ENCODE peak calls at places on chromosomes 7 and 10, in nine cellular contexts. B, N, K, R, G, T, P, M and I are unnamed samples.

GRCh38 chr10:65570143-65571010 is 1355.5 kb upstream of the LRRTM3 start:
- DNase-seq in B (peak; percentile 44), N (peak; percentile 47), K (peak; percentile 7), R (peak; percentile 36), G (peak; percentile 89), T (peak; percentile 35), P (peak; percentile 31), M (peak; percentile 70), I (peak; percentile 10)

GRCh38 chr7:127755529-127755928 is 103.5 kb downstream of the SND1 start:
- DNase-seq in B (no peak), N (no peak), K (no peak), R (no peak), G (no peak), T (no peak), P (no peak), M (no peak), I (no peak)

GRCh38 chr10:122850705-122851640 is 5.3 kb upstream of the CUZD1 start:
- DNase-seq in B (no peak), N (no peak), K (peak; percentile 72), R (no peak), G (no peak), T (no peak), P (no peak), M (peak; percentile 85), I (no peak)

GRCh38 chr7:141221007-141221612 is 147.2 kb downstream of the TMEM178B start:
- DNase-seq in B (no peak), N (peak; percentile 2), K (no peak), R (no peak), G (no peak), T (no peak), P (no peak), M (no peak), I (no peak)

GRCh38 chr10:613217-613616 is 76.3 kb downstream of the DIP2C start:
- DNase-seq in B (no peak), N (peak; percentile 68), K (no peak), R (peak; percentile 57), G (no peak), T (peak; percentile 72), P (peak; percentile 47), M (peak; percentile 93), I (no peak)

GRCh38 chr7:24477807-24478655 is 95.2 kb upstream of the PALS2 start:
- DNase-seq in B (peak; percentile 31), N (peak; percentile 43), K (peak; percentile 90), R (peak; percentile 3), G (no peak), T (no peak), P (no peak), M (peak; percentile 39), I (peak; percentile 85)

GRCh38 chr7:104943502-104944343 is 70.3 kb upstream of the KMT2E start:
- DNase-seq in B (no peak), N (peak; percentile 28), K (peak; percentile 95), R (peak; percentile 68), G (no peak), T (peak; percentile 92), P (peak; percentile 40), M (peak; percentile 91), I (peak; percentile 60)

GRCh38 chr7:23341846-23342598 is 42.9 kb downstream of the MALSU1 start:
- DNase-seq in B (no peak), N (no peak), K (no peak), R (no peak), G (no peak), T (no peak), P (no peak), M (no peak), I (no peak)

GRCh38 chr10:11285171-11285570 is 267.5 kb downstream of the CELF2 start:
- DNase-seq in B (no peak), N (no peak), K (no peak), R (no peak), G (no peak), T (no peak), P (no peak), M (no peak), I (no peak)

DNA sequence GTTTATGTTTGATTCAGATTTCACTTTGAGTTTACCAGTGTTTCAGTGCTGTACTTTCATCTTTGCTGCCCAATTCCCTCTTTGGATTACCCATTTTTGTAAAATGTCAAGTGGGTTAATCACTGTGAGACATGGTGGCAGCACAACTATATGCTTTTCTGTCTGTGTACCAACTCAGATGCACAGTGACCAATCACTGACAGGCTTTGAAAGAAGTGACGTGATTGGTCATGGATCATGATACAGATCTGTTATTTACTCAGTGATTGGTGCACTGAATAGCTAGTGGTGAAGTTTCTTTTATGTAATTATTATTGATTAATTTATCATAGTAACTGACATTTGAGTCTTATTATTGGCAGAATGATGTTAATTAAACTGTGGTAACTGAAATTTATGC is 126.9 kb downstream of the SDK1 start:
- DNase-seq in B (no peak), N (no peak), K (no peak), R (no peak), G (no peak), T (no peak), P (no peak), M (no peak), I (no peak)
- H3K4me3 ChIP-seq in B (no peak overlapping the region), N (no peak overlapping the region), K (no peak overlapping the region), R (no peak overlapping the region), G (no peak overlapping the region), T (no peak overlapping the region), P (no peak overlapping the region), M (no peak overlapping the region), I (no peak overlapping the region)

GRCh38 chr10:103612462-103613365 is 119.2 kb downstream of the NEURL1 start:
- DNase-seq in B (no peak), N (peak; percentile 24), K (peak; percentile 58), R (no peak), G (no peak), T (no peak), P (no peak), M (no peak), I (peak; percentile 18)

GRCh38 chr10:103613616-103614015 is 120.1 kb downstream of the NEURL1 start:
- DNase-seq in B (no peak), N (no peak), K (no peak), R (no peak), G (no peak), T (no peak), P (no peak), M (no peak), I (no peak)

GRCh38 chr10:103609231-103610082 is 116.0 kb downstream of the NEURL1 start:
- DNase-seq in B (no peak), N (no peak), K (no peak), R (no peak), G (no peak), T (no peak), P (no peak), M (no peak), I (no peak)

GRCh38 chr10:103610083-103610472 is 116.6 kb downstream of the NEURL1 start:
- DNase-seq in B (no peak), N (no peak), K (no peak), R (no peak), G (no peak), T (no peak), P (no peak), M (no peak), I (no peak)

GRCh38 chr10:103610921-103611511 is 117.5 kb downstream of the NEURL1 start:
- DNase-seq in B (no peak), N (no peak), K (no peak), R (no peak), G (no peak), T (no peak), P (no peak), M (no peak), I (no peak)
- TF ChIP-seq CTCF in B (no peak), N (no peak), K (no peak), R (no peak), G (no peak), T (no peak), P (no peak), M (no peak), I (no peak)

GRCh38 chr10:14954001-14954770 is at the start of gene DCLRE1C:
- DNase-seq in B (peak; percentile 83), N (peak; percentile 94), K (peak; percentile 84), R (peak; percentile 96), G (peak; percentile 83), T (peak; percentile 96), P (peak; percentile 89), M (peak; percentile 93), I (peak; percentile 65)

GRCh38 chr10:14958872-14959220 is 342 bp upstream of the MEIG1 start:
- DNase-seq in B (no peak), N (no peak), K (no peak), R (no peak), G (no peak), T (no peak), P (no peak), M (no peak), I (no peak)

GRCh38 chr10:14953452-14954000 is 370 bp downstream of the DCLRE1C start:
- DNase-seq in B (peak; percentile 16), N (peak; percentile 51), K (peak; percentile 68), R (peak; percentile 60), G (no peak), T (peak; percentile 61), P (peak; percentile 50), M (peak; percentile 55), I (no peak)

GRCh38 chr10:14952851-14953451 is 945 bp downstream of the DCLRE1C start:
- DNase-seq in B (no peak), N (peak; percentile 21), K (no peak), R (no peak), G (no peak), T (no peak), P (no peak), M (no peak), I (no peak)

DNA sequence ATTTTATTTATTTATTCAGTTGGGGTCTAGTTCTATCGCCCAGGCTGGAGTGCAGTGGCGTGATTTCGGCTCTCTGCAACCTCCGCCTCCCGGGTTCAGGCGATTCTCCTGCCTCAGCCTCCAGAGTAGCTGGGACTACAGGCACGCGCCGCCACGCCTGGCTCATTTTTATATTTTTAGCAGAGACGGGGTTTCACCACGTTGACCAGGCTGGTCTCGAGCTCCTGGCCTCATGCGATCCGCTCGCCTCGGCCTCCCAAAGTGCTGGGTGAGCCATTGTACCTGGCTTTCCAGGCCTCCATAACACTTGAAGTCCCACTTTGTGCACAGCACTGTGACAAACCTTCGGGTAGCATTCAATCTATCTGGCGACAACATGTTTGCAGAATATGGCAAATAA is 1.0 kb upstream of the DCLRE1C start:
- DNase-seq in B (no peak), N (no peak), K (no peak), R (no peak), G (no peak), T (no peak), P (no peak), M (no peak), I (no peak)
- H3K4me3 ChIP-seq in B (peak overlapping the region; percentile 71), N (peak overlapping the region; percentile 72), K (no peak overlapping the region), R (peak overlapping the region; percentile 70), G (no peak overlapping the region), T (peak overlapping the region; percentile 67), P (peak overlapping the region; percentile 99), M (no peak overlapping the region), I (no peak overlapping the region)

DNA sequence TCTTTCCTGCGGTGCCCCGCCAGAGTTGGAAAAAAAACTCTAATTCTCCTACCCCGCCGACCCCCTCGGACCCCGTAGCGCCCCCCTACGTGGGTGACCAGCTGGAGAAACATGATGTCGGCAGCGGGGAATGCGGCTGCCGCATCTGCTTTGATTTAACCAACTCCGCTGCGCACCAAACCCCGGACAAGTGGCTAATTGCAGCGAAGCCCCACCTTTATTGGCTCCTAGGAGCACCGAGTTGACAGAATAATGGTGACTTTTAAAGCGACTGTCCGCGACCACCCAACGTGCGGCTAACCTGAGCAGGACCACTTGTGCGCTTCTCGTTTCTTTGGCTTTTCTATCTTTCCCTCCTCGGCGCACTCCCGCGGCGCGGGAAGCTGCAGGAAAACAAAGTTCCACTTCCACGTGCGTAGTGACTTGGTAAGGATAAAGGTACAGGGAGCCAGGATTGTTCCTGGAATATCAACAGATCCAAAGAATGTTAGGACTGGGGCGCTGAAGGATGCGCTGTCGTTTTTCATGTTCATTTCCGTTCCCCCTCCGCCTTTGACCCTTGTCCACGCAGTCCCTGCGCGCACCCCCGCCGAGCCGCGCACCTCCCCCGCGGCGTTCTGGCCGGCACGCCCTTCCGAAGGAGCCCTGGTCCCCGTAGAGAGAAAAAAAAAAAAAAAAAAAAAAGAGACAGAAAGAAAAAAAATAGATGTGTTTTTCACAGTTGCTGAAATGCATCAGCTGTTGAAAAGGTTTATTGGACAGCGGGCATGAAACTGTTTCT is 1.4 kb downstream of the WNT16 start:
- DNase-seq in B (no peak), N (no peak), K (no peak), R (no peak), G (peak; percentile 11), T (no peak), P (no peak), M (no peak), I (no peak)
- TF ChIP-seq CTCF in B (no peak), N (no peak), K (no peak), R (no peak), G (no peak), T (no peak), P (no peak), M (no peak), I (peak; percentile 10)